ENCODE peak calls at places on chromosomes 13 and 19, in four cellular contexts. One of them, this sample, is unnamed.

GRCh38 chr13:72963762-72964161 is 95.0 kb upstream of the KLF5 start:
- DNase-seq in uterus: no peak
- DNase-seq in transverse colon: no peak
- DNase-seq in tibial nerve: no peak
- DNase-seq in this sample: no peak

GRCh38 chr19:4229179-4229931 is at the start of gene EBI3:
- DNase-seq in uterus: no peak
- DNase-seq in tibial nerve: peak
- DNase-seq in transverse colon: peak
- DNase-seq in this sample: peak

GRCh38 chr19:3397266-3398022 is 31.1 kb downstream of the NFIC start:
- DNase-seq in uterus: no peak
- DNase-seq in tibial nerve: no peak
- DNase-seq in transverse colon: peak
- DNase-seq in this sample: peak

GRCh38 chr19:7871280-7871529 is 3.0 kb downstream of the PRR36 start:
- DNase-seq in transverse colon: no peak
- DNase-seq in tibial nerve: no peak
- DNase-seq in uterus: no peak
- DNase-seq in this sample: no peak

GRCh38 chr19:1408300-1409203 is 1.2 kb downstream of the DAZAP1 start:
- DNase-seq in tibial nerve: no peak
- DNase-seq in uterus: peak
- DNase-seq in transverse colon: peak
- DNase-seq in this sample: no peak

GRCh38 chr13:99895999-99896695 is 75.4 kb downstream of the ZIC5 start:
- DNase-seq in tibial nerve: no peak
- DNase-seq in transverse colon: no peak
- DNase-seq in uterus: no peak
- DNase-seq in this sample: no peak

GRCh38 chr13:42876270-42876714 is 94.9 kb downstream of the FAM216B start:
- DNase-seq in uterus: no peak
- DNase-seq in transverse colon: no peak
- DNase-seq in tibial nerve: no peak
- DNase-seq in this sample: no peak

GRCh38 chr13:42894765-42895181 is 97.3 kb downstream of the EPSTI1 start:
- DNase-seq in transverse colon: no peak
- DNase-seq in tibial nerve: no peak
- DNase-seq in uterus: no peak
- DNase-seq in this sample: no peak

GRCh38 chr13:39493966-39494365 is 109.0 kb downstream of the LHFPL6 start:
- DNase-seq in uterus: no peak
- DNase-seq in tibial nerve: no peak
- DNase-seq in transverse colon: no peak
- DNase-seq in this sample: no peak

GRCh38 chr13:99686157-99686572 is 184.9 kb downstream of the TM9SF2 start:
- DNase-seq in tibial nerve: no peak
- DNase-seq in transverse colon: peak
- DNase-seq in uterus: no peak
- DNase-seq in this sample: peak

GRCh38 chr13:99800004-99800403 is 171.6 kb downstream of the ZIC5 start:
- DNase-seq in tibial nerve: no peak
- DNase-seq in transverse colon: no peak
- DNase-seq in uterus: no peak
- DNase-seq in this sample: no peak

GRCh38 chr13:112735791-112736190 is 46.0 kb downstream of the ATP11A start:
- DNase-seq in tibial nerve: no peak
- DNase-seq in uterus: no peak
- DNase-seq in transverse colon: no peak
- DNase-seq in this sample: no peak

GRCh38 chr13:102597029-102598015 is 536 bp downstream of the TPP2 start:
- DNase-seq in uterus: peak
- DNase-seq in transverse colon: peak
- DNase-seq in tibial nerve: no peak
- DNase-seq in this sample: peak

GRCh38 chr19:3389876-3390361 is 23.5 kb downstream of the NFIC start:
- DNase-seq in tibial nerve: no peak
- DNase-seq in uterus: no peak
- DNase-seq in transverse colon: no peak
- DNase-seq in this sample: no peak

GRCh38 chr19:6233827-6234511 is 45.8 kb downstream of the MLLT1 start:
- DNase-seq in tibial nerve: no peak
- DNase-seq in uterus: peak
- DNase-seq in transverse colon: no peak
- DNase-seq in this sample: no peak

GRCh38 chr19:45772912-45773311 is 3.9 kb upstream of the SIX5 start:
- DNase-seq in tibial nerve: no peak
- DNase-seq in transverse colon: no peak
- DNase-seq in uterus: no peak
- DNase-seq in this sample: no peak
- TF ChIP-seq POLR2A in tibial nerve: no peak
- TF ChIP-seq POLR2A in transverse colon: no peak
- TF ChIP-seq POLR2A in uterus: no peak
- TF ChIP-seq POLR2A in this sample: no peak

GRCh38 chr13:52011690-52012511 is at the start of gene ALG11:
- DNase-seq in tibial nerve: peak
- DNase-seq in transverse colon: peak
- DNase-seq in uterus: peak
- DNase-seq in this sample: peak
- TF ChIP-seq POLR2A in tibial nerve: no peak
- TF ChIP-seq POLR2A in transverse colon: peak
- TF ChIP-seq POLR2A in uterus: no peak
- TF ChIP-seq POLR2A in this sample: peak

GRCh38 chr19:40089462-40089861 is 1.3 kb downstream of the ZNF780A start:
- DNase-seq in uterus: no peak
- DNase-seq in transverse colon: no peak
- DNase-seq in tibial nerve: no peak
- DNase-seq in this sample: no peak

GRCh38 chr19:40084948-40085347 is 5.8 kb downstream of the ZNF780A start:
- DNase-seq in uterus: no peak
- DNase-seq in tibial nerve: no peak
- DNase-seq in transverse colon: no peak
- DNase-seq in this sample: no peak

GRCh38 chr19:40091205-40092129 is 724 bp upstream of the ZNF780A start:
- DNase-seq in transverse colon: no peak
- DNase-seq in uterus: no peak
- DNase-seq in tibial nerve: no peak
- DNase-seq in this sample: no peak

GRCh38 chr19:40088299-40089047 is 2.3 kb downstream of the ZNF780A start:
- DNase-seq in tibial nerve: no peak
- DNase-seq in transverse colon: no peak
- DNase-seq in uterus: no peak
- DNase-seq in this sample: no peak

DNA sequence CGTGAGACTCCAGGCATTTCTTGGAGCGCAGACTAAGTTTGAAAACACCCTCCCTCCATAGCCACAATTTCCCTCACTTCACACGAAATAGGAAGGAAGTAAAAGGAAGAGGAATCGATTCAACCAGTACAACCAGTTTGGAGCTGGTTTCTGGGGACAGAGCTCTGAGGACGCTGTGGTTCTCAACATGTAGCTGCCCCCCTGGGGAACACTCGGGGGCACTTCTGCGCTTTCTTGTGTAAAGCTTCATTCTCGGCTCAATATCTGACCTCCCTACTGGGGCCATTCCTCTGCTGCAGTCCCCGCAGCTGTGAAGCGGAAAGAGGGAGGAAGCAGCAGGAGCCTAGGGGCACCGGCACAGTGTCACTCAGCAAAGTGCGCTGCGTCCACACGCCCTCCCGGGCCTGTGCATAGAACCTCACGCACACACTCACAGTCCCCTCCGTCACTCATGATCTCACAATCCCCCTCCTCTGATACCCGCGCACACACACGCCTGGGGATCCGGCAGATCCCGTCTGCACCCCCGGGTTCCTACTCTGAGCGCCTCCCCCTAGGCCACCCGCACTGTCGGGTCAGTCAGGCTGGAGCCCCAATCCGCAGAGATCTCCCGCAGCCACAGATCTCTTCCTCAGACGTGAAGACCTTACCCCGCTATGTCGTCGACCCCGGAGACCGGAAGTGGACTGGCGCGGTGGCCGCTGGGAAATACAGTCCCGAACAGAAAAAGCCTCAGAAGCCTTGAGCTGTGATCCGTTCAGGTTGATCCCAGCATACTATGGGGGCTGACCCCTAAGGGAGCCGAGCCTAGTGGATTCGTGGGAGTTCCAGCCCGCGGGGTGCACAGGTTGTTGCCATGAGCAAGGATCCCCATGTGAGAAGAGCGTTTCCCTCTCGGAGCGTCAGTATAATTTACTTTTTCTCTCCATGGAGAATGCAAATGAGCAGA is at the start of gene ZNF780A:
- DNase-seq in uterus: peak
- DNase-seq in transverse colon: peak
- DNase-seq in tibial nerve: peak
- DNase-seq in this sample: peak
- TF ChIP-seq POLR2A in uterus: no peak
- TF ChIP-seq POLR2A in transverse colon: peak
- TF ChIP-seq POLR2A in tibial nerve: peak
- TF ChIP-seq POLR2A in this sample: peak

GRCh38 chr13:23375007-23375971 is 58.2 kb downstream of the SACS start:
- DNase-seq in transverse colon: peak
- DNase-seq in tibial nerve: peak
- DNase-seq in uterus: peak
- DNase-seq in this sample: peak
- TF ChIP-seq POLR2A in transverse colon: no peak
- TF ChIP-seq POLR2A in tibial nerve: peak
- TF ChIP-seq POLR2A in uterus: peak
- TF ChIP-seq POLR2A in this sample: peak

DNA sequence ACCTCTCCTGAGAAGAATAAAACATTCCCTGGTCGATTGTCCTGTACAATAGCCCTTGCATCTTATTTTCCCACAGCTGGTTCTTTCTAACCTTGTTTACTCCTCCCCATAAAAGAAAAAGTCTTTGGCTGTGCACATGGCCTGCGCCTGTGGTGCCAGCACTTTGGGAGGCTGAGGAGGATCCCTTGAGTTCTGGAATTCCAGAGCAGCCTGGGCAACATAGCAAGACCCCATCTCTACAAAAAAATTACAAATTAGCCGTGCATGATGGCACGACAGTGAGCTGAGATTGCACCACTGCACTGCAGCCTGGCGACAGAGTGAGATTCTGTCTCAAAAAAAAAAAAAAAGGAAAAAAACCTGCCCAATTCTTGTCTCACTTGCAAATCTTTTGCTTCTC is 7.2 kb upstream of the NUP62 start:
- DNase-seq in uterus: no peak
- DNase-seq in transverse colon: no peak
- DNase-seq in tibial nerve: no peak
- DNase-seq in this sample: no peak
- TF ChIP-seq POLR2A in uterus: no peak
- TF ChIP-seq POLR2A in transverse colon: no peak
- TF ChIP-seq POLR2A in tibial nerve: no peak
- TF ChIP-seq POLR2A in this sample: no peak

GRCh38 chr19:18291590-18292459 is 10.4 kb upstream of the JUND start:
- DNase-seq in transverse colon: peak
- DNase-seq in uterus: peak
- DNase-seq in tibial nerve: peak
- DNase-seq in this sample: peak
- TF ChIP-seq POLR2A in transverse colon: peak
- TF ChIP-seq POLR2A in uterus: peak
- TF ChIP-seq POLR2A in tibial nerve: peak
- TF ChIP-seq POLR2A in this sample: peak

DNA sequence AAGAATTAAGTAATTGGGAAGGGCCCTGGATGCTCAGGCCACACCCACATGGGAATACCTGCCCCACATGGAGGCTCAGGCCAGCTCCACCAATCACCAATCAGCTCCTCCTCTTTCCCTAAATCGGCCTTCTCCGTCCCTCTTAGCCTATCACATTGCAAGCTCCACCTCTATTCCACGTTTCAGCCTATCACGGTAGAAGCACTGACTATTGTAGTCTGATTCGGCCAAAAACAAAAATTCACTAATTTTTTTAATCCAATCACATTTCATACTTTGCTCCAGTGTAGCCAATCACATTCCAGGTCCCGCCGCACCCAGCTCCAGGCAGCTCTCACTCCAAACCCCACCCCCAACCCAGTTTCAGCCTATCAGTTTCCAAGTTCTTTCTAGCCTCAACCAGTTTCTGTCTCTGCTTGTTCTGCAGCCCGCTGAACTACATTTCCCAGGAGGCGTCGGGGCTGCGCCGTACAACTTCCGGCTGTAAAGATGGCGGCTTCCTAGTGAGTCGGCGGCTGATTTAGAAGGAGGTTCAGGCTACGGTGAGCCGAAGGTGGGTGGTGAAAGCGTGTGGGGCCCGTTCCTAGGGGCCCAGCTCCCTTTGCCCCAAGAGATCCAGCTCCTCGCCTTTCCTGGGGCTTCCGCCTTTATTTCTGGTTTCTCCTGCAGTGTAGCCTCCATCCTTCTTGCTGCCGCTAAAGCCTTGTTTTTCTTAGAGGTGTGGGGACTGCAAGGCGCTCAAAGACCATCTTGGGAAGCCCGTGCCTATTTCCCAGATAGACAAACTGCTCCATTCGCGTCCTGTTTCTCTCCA is at the start of gene BABAM1:
- DNase-seq in uterus: peak
- DNase-seq in transverse colon: peak
- DNase-seq in tibial nerve: peak
- DNase-seq in this sample: peak
- TF ChIP-seq POLR2A in uterus: no peak
- TF ChIP-seq POLR2A in transverse colon: peak
- TF ChIP-seq POLR2A in tibial nerve: no peak
- TF ChIP-seq POLR2A in this sample: peak